ENCODE peak calls at places on chromosomes 13 and 19, in nine cellular contexts. I is heart right ventricle, D is psoas muscle, R is cardiac muscle cell, B is mucosa of descending colon, Q is gastrocnemius medialis, C is fibroblast of lung, F is Peyer's patch, P is colonic mucosa. X is an unnamed sample. For H3K4me1, the result is how much of the 10 kb centered on the place peaks cover.

GRCh38 chr19:18425515-18426415 is 6.6 kb downstream of the SSBP4 start:
- DNase-seq in I (peak), D (peak), R (peak), B (peak), Q (peak), C (peak), F (no peak), P (no peak), X (no peak)

GRCh38 chr13:45851171-45851889 is at the start of gene SIAH3:
- DNase-seq in I (no peak), D (no peak), R (peak), B (no peak), Q (no peak), C (peak), F (no peak), P (no peak), X (no peak)

GRCh38 chr13:42378383-42378780 is 106.4 kb downstream of the AKAP11 start:
- DNase-seq in I (no peak), D (no peak), R (no peak), B (no peak), Q (no peak), C (no peak), F (no peak), P (no peak), X (no peak)

GRCh38 chr13:101258071-101258470 is 158.2 kb downstream of the NALCN start:
- DNase-seq in I (no peak), D (peak), R (peak), B (no peak), Q (no peak), C (peak), F (no peak), P (no peak), X (no peak)

GRCh38 chr13:44160549-44161278 is 212.9 kb upstream of the SERP2 start:
- DNase-seq in I (no peak), D (no peak), R (no peak), B (no peak), Q (peak), C (no peak), F (no peak), P (no peak), X (no peak)

GRCh38 chr19:36604656-36605100 is 435 bp upstream of the ZNF382 start:
- DNase-seq in I (peak), D (peak), R (peak), B (peak), Q (peak), C (peak), F (peak), P (peak), X (no peak)

GRCh38 chr13:65912516-65912915 is 1317.6 kb downstream of the PCDH9 start:
- DNase-seq in I (no peak), D (no peak), R (no peak), B (no peak), Q (no peak), C (no peak), F (no peak), P (no peak), X (no peak)

GRCh38 chr19:17447704-17448189 is 721 bp downstream of the TMEM221 start:
- DNase-seq in I (no peak), D (no peak), R (no peak), B (no peak), Q (no peak), C (no peak), F (no peak), P (no peak), X (no peak)

GRCh38 chr13:46535002-46535401 is 18.0 kb upstream of the LRCH1 start:
- DNase-seq in I (no peak), D (no peak), R (no peak), B (no peak), Q (no peak), C (no peak), F (no peak), P (no peak), X (no peak)

GRCh38 chr13:54368387-54368786 is 1339.8 kb downstream of the OLFM4 start:
- DNase-seq in I (no peak), D (no peak), R (no peak), B (no peak), Q (no peak), C (no peak), F (no peak), P (no peak), X (no peak)

GRCh38 chr13:64900039-64900438 is 2330.1 kb downstream of the PCDH9 start:
- DNase-seq in I (no peak), D (peak), R (no peak), B (no peak), Q (no peak), C (no peak), F (no peak), P (no peak), X (no peak)

GRCh38 chr19:15629003-15629880 is 11.5 kb upstream of the CYP4F3 start:
- DNase-seq in I (peak), D (peak), R (peak), B (peak), Q (peak), C (peak), F (peak), P (peak), X (peak)

GRCh38 chr13:50230365-50230978 is 215.2 kb downstream of the KCNRG start:
- DNase-seq in I (no peak), D (no peak), R (peak), B (no peak), Q (no peak), C (peak), F (no peak), P (no peak), X (no peak)

GRCh38 chr13:109996404-109996960 is 210.1 kb upstream of the IRS2 start:
- DNase-seq in I (no peak), D (no peak), R (no peak), B (no peak), Q (no peak), C (no peak), F (no peak), P (no peak), X (no peak)

GRCh38 chr19:45154064-45154827 is 6.5 kb downstream of the NKPD1 start:
- DNase-seq in I (no peak), D (no peak), R (peak), B (no peak), Q (no peak), C (peak), F (no peak), P (no peak), X (peak)

GRCh38 chr13:67792151-67792665 is 562.1 kb upstream of the PCDH9 start:
- DNase-seq in I (no peak), D (no peak), R (no peak), B (no peak), Q (no peak), C (peak), F (no peak), P (no peak), X (no peak)

GRCh38 chr19:56294557-56294956 is 20.1 kb downstream of the ZSCAN5A start:
- DNase-seq in I (no peak), D (no peak), R (no peak), B (no peak), Q (no peak), C (peak), F (no peak), P (no peak), X (no peak)

GRCh38 chr13:78168981-78169380 is 250.3 kb upstream of the EDNRB start:
- DNase-seq in I (no peak), D (no peak), R (no peak), B (no peak), Q (no peak), C (no peak), F (no peak), P (no peak), X (no peak)

GRCh38 chr13:96090240-96091101 is 564 bp downstream of the HS6ST3 start:
- DNase-seq in I (no peak), D (peak), R (peak), B (no peak), Q (no peak), C (peak), F (no peak), P (no peak), X (peak)

GRCh38 chr19:47769534-47769933 is 9.0 kb upstream of the SELENOW start:
- DNase-seq in I (no peak), D (no peak), R (no peak), B (no peak), Q (no peak), C (no peak), F (no peak), P (no peak), X (no peak)
- H3K4me1 ChIP-seq in I (under half), D (under half), R (under half), B (under half), Q (under half), C (under half), F (under half), P (under half), X (under half)

DNA sequence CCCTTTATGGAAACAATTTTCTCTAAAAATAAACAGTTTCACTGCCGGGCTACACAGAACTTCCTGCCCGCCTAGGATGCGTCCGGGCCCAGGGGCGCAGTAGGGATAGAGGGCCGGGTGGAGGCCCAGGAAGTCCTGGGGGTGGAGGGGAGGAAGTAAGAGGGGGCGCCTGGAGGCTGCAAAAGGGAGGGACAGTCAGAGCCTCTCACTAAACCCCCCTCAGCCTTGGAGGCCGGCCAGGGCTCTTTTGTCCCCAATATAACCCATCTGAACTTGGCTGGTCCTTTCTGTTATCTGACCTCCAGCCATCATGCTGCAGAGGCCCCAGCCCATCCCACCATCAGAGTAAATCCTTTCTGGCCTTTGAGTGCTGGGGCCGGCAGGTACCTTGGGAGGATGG is 2.2 kb downstream of the KANK2 start:
- DNase-seq in I (peak), D (peak), R (no peak), B (no peak), Q (no peak), C (no peak), F (no peak), P (no peak), X (no peak)
- H3K4me3 ChIP-seq in I (peak), D (peak), R (no peak), B (no peak), Q (peak), C (peak), F (peak), P (peak), X (no peak)

DNA sequence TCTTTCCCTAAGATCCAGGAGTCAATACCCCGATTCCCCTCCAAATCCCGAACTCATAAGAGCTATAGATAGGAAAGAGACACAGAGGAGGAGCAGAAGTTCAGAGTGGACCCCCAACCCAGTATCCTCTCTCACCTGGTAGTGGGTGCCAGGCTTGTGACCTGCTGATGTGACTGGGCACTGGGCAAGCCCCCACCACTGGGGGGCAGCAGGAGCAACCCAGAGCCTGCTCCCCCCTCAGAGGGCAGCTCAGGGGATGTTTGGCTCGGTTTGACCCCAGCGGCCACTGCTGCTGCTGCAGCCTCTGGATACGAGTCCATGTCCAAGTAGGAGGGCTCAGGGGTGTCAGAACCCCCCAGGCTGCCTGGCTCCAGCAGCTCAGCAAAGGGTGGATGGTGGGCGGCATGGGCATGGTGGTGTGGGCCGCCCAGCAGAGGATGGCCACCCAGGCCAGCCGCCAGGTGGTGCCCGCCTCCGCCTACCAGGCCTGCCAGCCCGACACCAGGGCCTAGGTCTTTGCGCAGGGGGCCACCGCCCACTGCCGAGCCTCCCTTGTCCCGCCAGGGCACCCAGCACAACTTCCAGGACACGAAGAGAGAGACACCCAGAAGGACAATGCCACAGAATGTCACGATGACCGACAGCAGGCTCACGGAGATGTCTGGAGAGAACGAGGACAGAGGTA is 7.4 kb downstream of the SYT3 start:
- DNase-seq in I (no peak), D (no peak), R (no peak), B (no peak), Q (no peak), C (no peak), F (no peak), P (no peak), X (no peak)
- TF ChIP-seq CTCF in I (no peak), D (no peak), R (no peak), B (no peak), Q (no peak), C (no peak), F (no peak), P (no peak), X (no peak)

GRCh38 chr19:38268539-38268938 is 4.2 kb downstream of the SPINT2 start:
- DNase-seq in I (no peak), D (no peak), R (no peak), B (peak), Q (no peak), C (no peak), F (no peak), P (no peak), X (no peak)
- H3K4me1 ChIP-seq in I (under half), D (under half), R (under half), B (half or more), Q (under half), C (under half), F (under half), P (under half), X (half or more)